ENCODE peak calls at places on chromosomes 5 and 9, in four cellular contexts. R is fibroblast of lung; P is effector memory CD4-positive, alpha-beta T cell; K is dorsolateral prefrontal cortex. I is an unnamed sample.

GRCh38 chr9:115194216-115194615 is 76.3 kb upstream of the TNC start:
- DNase-seq in R (no peak), K (no peak), P (no peak), I (no peak)

GRCh38 chr5:119945696-119946095 is 316.3 kb downstream of the FAM170A start:
- DNase-seq in R (peak; percentile 27), K (no peak), P (no peak), I (no peak)

GRCh38 chr5:140113180-140113698 is 670 bp upstream of the PURA start:
- DNase-seq in K (no peak), P (peak; percentile 9), R (no peak), I (no peak)

GRCh38 chr5:74124826-74125225 is 498.8 kb downstream of the ARHGEF28 start:
- DNase-seq in R (no peak), K (no peak), P (no peak), I (no peak)

GRCh38 chr5:64384761-64385160 is 121.1 kb upstream of the RGS7BP start:
- DNase-seq in P (no peak), R (peak; percentile 1), K (no peak), I (no peak)

GRCh38 chr9:112489876-112490661 is 3.4 kb downstream of the KIAA1958 start:
- DNase-seq in K (no peak), R (no peak), P (no peak), I (no peak)

GRCh38 chr9:38761999-38762398 is 42.1 kb upstream of the FAM240B start:
- DNase-seq in R (no peak), P (no peak), K (no peak), I (no peak)

GRCh38 chr5:155929081-155929480 is 397.9 kb upstream of the SGCD start:
- DNase-seq in K (no peak), P (no peak), R (no peak), I (no peak)

GRCh38 chr5:132099905-132100304 is 26.3 kb downstream of the CSF2 start:
- DNase-seq in K (no peak), R (no peak), P (no peak), I (no peak)

GRCh38 chr5:57858905-57859304 is 376.3 kb upstream of the ACTBL2 start:
- DNase-seq in P (no peak), R (peak; percentile 72), K (no peak), I (no peak)

GRCh38 chr9:134566936-134567335 is 74.7 kb upstream of the COL5A1 start:
- DNase-seq in R (no peak), P (no peak), K (no peak), I (no peak)

GRCh38 chr9:13411827-13412226 is 132.3 kb upstream of the MPDZ start:
- DNase-seq in K (no peak), P (no peak), R (no peak), I (no peak)

GRCh38 chr9:123073441-123073840 is 40.0 kb downstream of the GPR21 start:
- DNase-seq in P (no peak), K (no peak), R (no peak), I (no peak)

GRCh38 chr9:116868212-116868611 is 181.1 kb downstream of the TRIM32 start:
- DNase-seq in K (no peak), R (no peak), P (no peak), I (no peak)

GRCh38 chr5:109531262-109531661 is 121.5 kb upstream of the PJA2 start:
- DNase-seq in P (no peak), R (no peak), K (no peak), I (no peak)

DNA sequence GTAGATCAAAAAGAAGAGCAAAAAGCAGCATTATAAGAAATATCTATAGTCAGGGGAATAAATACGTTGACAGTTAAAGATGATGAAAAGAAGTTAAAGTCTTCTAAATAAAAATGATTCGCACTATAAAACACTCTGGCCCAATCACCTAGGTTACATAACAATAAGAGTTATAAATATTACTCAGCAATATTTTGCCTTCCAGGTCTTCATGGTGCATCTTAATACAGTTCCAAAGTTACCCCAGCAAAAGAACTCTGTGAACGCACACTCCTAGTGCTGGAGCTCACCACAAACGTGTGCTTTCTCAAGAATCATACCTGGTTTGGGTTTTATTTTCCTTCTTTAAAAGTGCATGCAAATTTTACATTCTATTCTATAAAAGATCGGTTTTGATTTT is 44.7 kb downstream of the EPB41L4A start:
- DNase-seq in P (no peak), K (no peak), R (no peak), I (no peak)
- H3K27ac ChIP-seq in P (no peak overlapping the region), K (no peak overlapping the region), R (no peak overlapping the region), I (no peak overlapping the region)

GRCh38 chr9:15308511-15308910 is 1.5 kb upstream of the TTC39B start:
- DNase-seq in K (no peak), R (peak; percentile 82), P (no peak), I (no peak)

GRCh38 chr9:15310448-15310847 is 3.4 kb upstream of the TTC39B start:
- DNase-seq in P (no peak), R (no peak), K (no peak), I (no peak)

GRCh38 chr9:15306757-15307522 is at the start of gene TTC39B:
- DNase-seq in R (peak; percentile 89), P (peak; percentile 73), K (peak; percentile 79), I (peak; percentile 34)

GRCh38 chr9:15307523-15307841 is 466 bp upstream of the TTC39B start:
- DNase-seq in R (no peak), P (no peak), K (no peak), I (no peak)

DNA sequence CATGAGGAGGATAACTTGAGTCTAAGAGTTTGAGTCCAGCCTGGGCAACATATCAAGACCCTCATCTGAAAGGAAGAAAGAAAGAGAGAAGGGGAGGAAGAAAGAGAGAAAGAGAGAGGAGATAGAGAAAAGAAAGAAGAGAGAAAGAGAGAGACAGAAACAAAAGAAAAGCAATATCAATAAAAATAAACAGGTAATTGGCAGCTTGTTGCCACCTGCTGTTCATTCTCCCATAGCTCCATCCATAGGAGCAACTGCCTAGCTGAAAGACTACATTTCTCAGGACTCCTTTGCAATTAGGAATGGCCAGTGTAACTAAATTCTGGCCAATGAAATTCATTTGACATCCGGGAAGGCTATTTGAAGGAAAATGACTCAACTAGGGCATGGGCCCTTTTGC is 4.6 kb upstream of the TTC39B start:
- DNase-seq in K (no peak), P (no peak), R (peak; percentile 47), I (no peak)
- H3K27ac ChIP-seq in K (no peak overlapping the region), P (no peak overlapping the region), R (no peak overlapping the region), I (no peak overlapping the region)

DNA sequence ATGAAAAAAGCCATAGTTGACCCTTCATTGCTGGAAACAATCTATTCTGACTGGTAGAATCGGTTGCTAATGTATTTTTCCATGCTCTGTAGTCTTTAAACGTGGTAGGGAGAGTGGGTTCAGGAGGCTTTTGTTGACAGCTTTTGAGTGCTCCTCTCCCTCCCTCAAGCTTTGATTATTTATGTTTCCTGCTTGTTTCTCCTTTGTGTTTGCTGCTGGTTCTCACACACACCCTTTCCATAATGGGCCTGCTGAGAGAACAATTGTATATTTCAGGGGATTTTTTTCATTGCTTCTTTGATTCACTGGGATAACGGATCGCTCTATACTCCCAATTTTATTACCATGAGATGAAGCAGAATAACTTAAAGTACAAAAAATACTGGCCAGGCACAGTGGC is 66.7 kb downstream of the USP20 start:
- DNase-seq in K (no peak), R (no peak), P (no peak), I (no peak)
- H3K27ac ChIP-seq in K (peak overlapping the region; percentile 71), R (no peak overlapping the region), P (peak overlapping the region; percentile 25), I (peak overlapping the region; percentile 76)

DNA sequence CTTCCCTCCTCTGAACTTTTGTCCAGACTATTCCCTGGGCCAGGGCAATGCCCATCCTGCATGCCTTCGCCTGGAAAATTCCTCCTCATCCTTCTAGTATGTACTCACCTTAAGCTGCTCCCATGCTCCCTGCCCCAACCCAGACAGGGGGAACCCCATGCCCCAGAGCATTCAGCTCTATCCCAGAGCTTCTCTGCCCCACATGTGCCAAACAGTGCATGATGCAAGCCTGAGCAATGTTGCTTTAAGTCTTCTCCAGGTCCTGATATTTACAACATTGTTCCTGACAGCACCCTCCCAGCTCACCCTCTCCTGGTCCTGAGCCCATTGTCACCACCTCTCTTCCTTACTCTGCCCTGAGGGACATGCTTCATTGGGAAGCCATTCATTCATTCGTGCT is 23.3 kb upstream of the BARX1 start:
- DNase-seq in K (no peak), R (peak; percentile 23), P (no peak), I (no peak)
- H3K27ac ChIP-seq in K (no peak overlapping the region), R (no peak overlapping the region), P (no peak overlapping the region), I (no peak overlapping the region)

DNA sequence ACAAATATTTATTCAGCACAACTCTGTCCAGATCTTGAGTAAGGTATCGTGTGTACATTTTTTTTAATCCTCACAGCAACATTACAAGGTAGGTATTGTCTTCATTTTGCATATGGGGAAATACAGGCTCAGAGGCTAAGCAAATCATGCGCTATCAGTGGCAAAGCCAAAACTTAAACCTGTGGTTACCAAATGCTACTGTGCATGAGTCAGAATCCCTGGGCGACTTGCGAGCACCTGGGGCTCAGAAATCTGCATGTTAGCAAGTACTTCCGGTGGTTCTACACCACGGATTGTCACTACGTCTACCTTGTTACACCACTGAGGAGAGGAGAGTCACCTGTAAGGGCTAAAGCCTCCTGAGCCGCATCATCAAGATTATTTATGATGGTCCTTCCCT is 21.3 kb downstream of the C5orf58 start:
- DNase-seq in K (no peak), P (peak; percentile 61), R (no peak), I (no peak)
- H3K27ac ChIP-seq in K (no peak overlapping the region), P (peak overlapping the region; percentile 66), R (no peak overlapping the region), I (no peak overlapping the region)

GRCh38 chr5:149429839-149430721 is 51.0 kb upstream of the IL17B start:
- DNase-seq in R (peak; percentile 60), P (no peak), K (peak; percentile 29), I (no peak)
- H3K27ac ChIP-seq in R (peak overlapping the region; percentile 75), P (no peak overlapping the region), K (peak overlapping the region; percentile 72), I (peak overlapping the region; percentile 35)